ENCODE peak calls at places on chromosomes 11 and 22, in four cellular contexts. D is GM12878, W is K562, N is SK-N-SH. Q is an unnamed sample.

GRCh38 chr11:18987454-18988231 is 48.4 kb upstream of the MRGPRX1 start:
- DNase-seq in D (no peak), W (no peak), N (no peak), Q (no peak)

GRCh38 chr22:45329536-45329936 is 19.8 kb downstream of the FAM118A start:
- DNase-seq in D (no peak), W (no peak), N (peak), Q (no peak)

GRCh38 chr22:42820075-42820763 is 36.9 kb downstream of the ARFGAP3 start:
- DNase-seq in D (no peak), W (peak), N (no peak), Q (no peak)

GRCh38 chr11:122803716-122804115 is 34.6 kb upstream of the CRTAM start:
- DNase-seq in D (no peak), W (no peak), N (no peak), Q (no peak)

GRCh38 chr11:73405146-73405510 is 28.9 kb downstream of the RELT start:
- DNase-seq in D (no peak), W (no peak), N (no peak), Q (no peak)

GRCh38 chr11:64767344-64768299 is 7.8 kb upstream of the PYGM start:
- DNase-seq in D (no peak), W (no peak), N (peak), Q (peak)

GRCh38 chr22:39594411-39594810 is 23.9 kb downstream of the CACNA1I start:
- DNase-seq in D (no peak), W (no peak), N (no peak), Q (no peak)

GRCh38 chr11:2039198-2039759 is 41.6 kb upstream of the H19 start:
- DNase-seq in D (no peak), W (no peak), N (no peak), Q (no peak)

GRCh38 chr22:47575291-47575690 is 812.8 kb downstream of the TBC1D22A start:
- DNase-seq in D (no peak), W (no peak), N (no peak), Q (no peak)

GRCh38 chr11:45413156-45413833 is 127.2 kb upstream of the SYT13 start:
- DNase-seq in D (no peak), W (no peak), N (no peak), Q (no peak)

GRCh38 chr11:72568861-72569260 is 105.4 kb downstream of the PDE2A start:
- DNase-seq in D (no peak), W (no peak), N (no peak), Q (no peak)

GRCh38 chr11:112156594-112157273 is 7.2 kb downstream of the IL18 start:
- DNase-seq in D (no peak), W (no peak), N (no peak), Q (no peak)

GRCh38 chr11:65274734-65275682 is 13.2 kb downstream of the POLA2 start:
- DNase-seq in D (no peak), W (peak), N (peak), Q (peak)

GRCh38 chr11:73393011-73393380 is 16.8 kb downstream of the RELT start:
- DNase-seq in D (no peak), W (no peak), N (no peak), Q (no peak)

GRCh38 chr11:69524291-69524882 is 42.9 kb downstream of the LINC01488 start:
- DNase-seq in D (no peak), W (peak), N (no peak), Q (no peak)

GRCh38 chr22:38828616-38829205 is 15.1 kb downstream of the NPTXR start:
- DNase-seq in D (no peak), W (no peak), N (no peak), Q (no peak)

GRCh38 chr11:35178862-35179261 is 39.9 kb downstream of the CD44 start:
- DNase-seq in D (no peak), W (no peak), N (no peak), Q (no peak)

GRCh38 chr22:31615481-31615840 is 46.6 kb downstream of the PISD start:
- DNase-seq in D (no peak), W (no peak), N (no peak), Q (no peak)

GRCh38 chr11:128424867-128425285 is 162.5 kb downstream of the ETS1 start:
- DNase-seq in D (no peak), W (no peak), N (peak), Q (no peak)
- TF ChIP-seq USF1 in D (no peak), W (no peak), N (no peak), Q (no peak)

GRCh38 chr22:32760815-32761214 is 40.7 kb upstream of the TIMP3 start:
- DNase-seq in D (no peak), W (no peak), N (no peak), Q (no peak)
- TF ChIP-seq USF1 in D (no peak), W (no peak), N (no peak), Q (no peak)

GRCh38 chr11:114058871-114059277 is 637 bp upstream of the ZBTB16 start:
- DNase-seq in D (no peak), W (no peak), N (no peak), Q (peak)

GRCh38 chr11:114061053-114062049 is 1.8 kb downstream of the ZBTB16 start:
- DNase-seq in D (no peak), W (no peak), N (peak), Q (peak)

GRCh38 chr11:114059984-114060401 is 482 bp downstream of the ZBTB16 start:
- DNase-seq in D (no peak), W (peak), N (no peak), Q (no peak)

GRCh38 chr11:114059278-114059983 is at the start of gene ZBTB16:
- DNase-seq in D (no peak), W (no peak), N (peak), Q (peak)

GRCh38 chr11:114060402-114061052 is 1.0 kb downstream of the ZBTB16 start:
- DNase-seq in D (no peak), W (no peak), N (peak), Q (peak)
- TF ChIP-seq USF1 in D (no peak), W (no peak), N (no peak), Q (no peak)

DNA sequence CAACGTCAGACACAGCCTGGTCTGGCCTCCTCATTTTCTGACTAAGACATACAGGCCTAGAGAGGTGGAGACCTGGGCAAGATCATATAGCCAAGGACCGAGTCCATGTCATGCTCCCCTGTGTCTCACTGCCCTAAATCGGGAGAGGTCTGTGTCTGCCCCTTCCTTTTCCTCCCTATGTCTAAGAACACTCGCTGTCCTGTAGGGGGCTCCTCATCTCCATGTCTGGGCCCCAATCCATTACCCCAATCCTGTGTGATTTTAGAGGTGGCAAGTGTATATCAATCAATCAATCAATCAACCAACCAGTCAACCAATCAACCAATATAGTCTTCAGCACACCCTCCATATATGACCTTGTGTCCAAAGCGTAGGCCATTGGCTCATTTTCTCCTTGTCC is 125.7 kb downstream of the KIRREL3 start:
- DNase-seq in D (no peak), W (peak), N (no peak), Q (peak)
- TF ChIP-seq USF1 in D (no peak), W (no peak), N (no peak), Q (no peak)

GRCh38 chr11:17476317-17477083 is at the start of gene ABCC8:
- DNase-seq in D (no peak), W (no peak), N (peak), Q (peak)
- TF ChIP-seq USF1 in D (no peak), W (no peak), N (no peak), Q (no peak)